ENCODE peak calls at places on chromosome 2, in six cellular contexts. P, C, E, Z, V and W are unnamed samples. For H3K9me3, the result is how much of the 10 kb centered on the place peaks cover.

GRCh38 chr2:232502513-232502900 is 14.9 kb upstream of the ECEL1 start:
- DNase-seq in P (no peak), Z (no peak), E (no peak), V (no peak), C (peak), W (no peak)

GRCh38 chr2:39521876-39522517 is 84.9 kb upstream of the MAP4K3 start:
- DNase-seq in E (no peak), P (no peak), C (no peak), V (no peak), Z (no peak), W (no peak)

GRCh38 chr2:189952536-189953109 is 109.9 kb downstream of the MSTN start:
- DNase-seq in E (no peak), Z (no peak), C (no peak), V (no peak), P (no peak), W (no peak)

GRCh38 chr2:113966832-113967231 is 76.9 kb downstream of the ACTR3 start:
- DNase-seq in Z (no peak), V (peak), E (no peak), C (peak), P (no peak), W (no peak)

GRCh38 chr2:20378891-20379519 is 28.4 kb upstream of the PUM2 start:
- DNase-seq in P (peak), E (peak), V (peak), Z (peak), C (peak), W (peak)

GRCh38 chr2:228048838-228049490 is 132.5 kb downstream of the SPHKAP start:
- DNase-seq in P (peak), E (peak), C (peak), V (peak), Z (peak), W (peak)

GRCh38 chr2:16713011-16713423 is 47.4 kb upstream of the CYRIA start:
- DNase-seq in C (no peak), V (no peak), P (no peak), E (no peak), Z (no peak), W (no peak)

GRCh38 chr2:40316631-40317030 is 135.3 kb downstream of the SLC8A1 start:
- DNase-seq in P (no peak), Z (no peak), V (no peak), E (no peak), C (no peak), W (no peak)

GRCh38 chr2:96353032-96353561 is 17.5 kb downstream of the NCAPH start:
- DNase-seq in Z (no peak), P (no peak), V (no peak), E (no peak), C (no peak), W (no peak)
- H3K14ac ChIP-seq in Z (no peak), P (no peak), V (no peak), E (no peak), C (no peak), W (no peak)

GRCh38 chr2:197251576-197251975 is 59.0 kb downstream of the ANKRD44 start:
- DNase-seq in E (no peak), V (no peak), Z (no peak), C (peak), P (no peak), W (no peak)

GRCh38 chr2:197255550-197255949 is 55.0 kb downstream of the ANKRD44 start:
- DNase-seq in Z (no peak), P (peak), E (peak), V (peak), C (peak), W (peak)

GRCh38 chr2:197256021-197256420 is 54.6 kb downstream of the ANKRD44 start:
- DNase-seq in P (no peak), Z (no peak), V (no peak), C (no peak), E (no peak), W (no peak)

GRCh38 chr2:197256771-197257170 is 53.8 kb downstream of the ANKRD44 start:
- DNase-seq in Z (no peak), V (peak), C (no peak), P (no peak), E (no peak), W (no peak)

DNA sequence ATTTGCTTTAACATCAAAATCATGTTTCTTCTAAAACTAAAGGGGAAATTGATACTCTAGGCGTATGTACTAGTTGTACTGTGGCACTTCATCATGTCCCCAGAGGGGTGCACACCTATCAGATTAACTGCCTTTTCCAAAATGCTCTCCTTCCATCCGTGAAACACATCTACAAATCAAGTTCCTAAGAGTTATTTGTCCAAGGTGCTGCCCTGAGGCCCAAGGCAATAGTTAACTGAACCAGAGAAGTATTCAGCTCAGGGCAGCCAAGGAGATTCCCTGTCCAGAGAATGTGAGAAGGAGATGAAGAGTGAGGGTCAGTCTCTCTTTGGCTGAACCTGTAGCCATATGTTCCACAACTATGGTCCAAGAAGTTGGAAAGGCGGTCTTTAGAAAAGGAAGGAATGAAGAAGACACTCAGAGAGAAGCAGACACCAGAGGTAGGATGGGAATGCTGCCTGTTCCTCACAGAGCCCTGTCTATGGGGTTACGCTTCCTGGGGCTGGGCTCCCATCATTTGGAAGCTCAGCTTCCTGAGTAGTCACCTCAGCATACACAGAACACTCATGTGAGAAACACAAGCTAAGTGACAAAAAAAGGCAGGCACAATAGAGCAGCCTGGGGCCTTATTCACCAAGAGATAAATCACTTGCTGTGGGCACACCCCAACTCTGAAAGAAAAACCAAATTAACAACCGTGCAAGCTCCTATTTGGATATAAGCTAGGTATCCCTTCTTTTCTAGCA is 55.6 kb downstream of the ANKRD44 start:
- DNase-seq in C (no peak), Z (no peak), E (no peak), P (no peak), V (peak), W (no peak)
- H2AFZ ChIP-seq in C (no peak), Z (no peak), E (no peak), P (no peak), V (peak), W (peak)

DNA sequence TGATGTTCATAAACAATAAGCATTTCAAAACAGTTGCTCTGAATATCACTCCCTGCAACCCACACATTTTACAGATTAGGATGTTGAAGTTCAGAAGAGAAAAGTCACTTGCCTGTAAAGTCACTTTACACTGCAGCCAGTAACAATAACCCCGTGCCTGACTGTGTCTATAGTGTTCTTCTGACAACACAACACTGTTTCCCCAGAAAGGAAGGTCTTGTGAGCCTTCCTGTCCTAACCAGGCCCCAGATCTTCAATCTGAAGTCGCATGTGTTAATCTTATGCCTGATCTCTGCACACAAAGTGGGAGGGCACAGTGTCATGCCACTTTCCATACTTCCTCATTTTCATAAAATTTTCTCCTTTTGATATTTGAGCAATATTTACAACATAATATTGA is 120.2 kb downstream of the FEZ2 start:
- DNase-seq in E (no peak), P (no peak), C (no peak), V (no peak), Z (no peak), W (no peak)
- H3K9me3 ChIP-seq in E (under half), P (under half), C (under half), V (half or more), Z (under half), W (under half)

DNA sequence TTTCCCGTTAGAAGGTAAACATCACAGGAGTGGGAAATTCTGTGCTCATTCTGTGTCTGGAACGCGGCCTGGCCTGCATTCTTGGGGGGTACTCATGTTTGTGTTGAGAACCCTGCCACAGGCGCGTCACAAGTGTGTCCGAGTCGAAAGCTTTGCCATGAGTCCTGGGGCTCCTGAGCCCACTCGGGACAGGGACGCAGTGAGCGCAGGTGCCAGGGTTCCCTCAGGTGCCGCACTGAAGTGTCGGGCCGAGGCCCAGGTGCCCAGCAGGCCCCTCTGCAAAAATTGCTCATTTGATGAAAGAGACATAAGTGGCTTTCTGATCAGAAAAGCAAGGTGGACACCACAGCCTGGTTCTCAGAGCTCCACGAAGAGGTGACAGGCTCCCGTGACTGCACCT is 4.7 kb downstream of the D2HGDH start:
- DNase-seq in E (peak), P (no peak), C (no peak), V (no peak), Z (no peak), W (no peak)
- H3K14ac ChIP-seq in E (no peak), P (no peak), C (no peak), V (no peak), Z (no peak), W (no peak)

GRCh38 chr2:238202326-238203103 is 980 bp downstream of the ILKAP start:
- DNase-seq in V (peak), C (peak), Z (no peak), E (no peak), P (peak), W (no peak)

GRCh38 chr2:238207006-238207405 is 3.5 kb upstream of the ILKAP start:
- DNase-seq in E (no peak), P (no peak), Z (no peak), V (peak), C (no peak), W (no peak)

GRCh38 chr2:238203973-238204683 is 633 bp upstream of the ILKAP start:
- DNase-seq in Z (no peak), V (no peak), C (no peak), P (no peak), E (no peak), W (no peak)

GRCh38 chr2:238203104-238203972 is at the start of gene ILKAP:
- DNase-seq in E (peak), V (peak), C (peak), Z (peak), P (peak), W (peak)
- H2AFZ ChIP-seq in E (no peak), V (peak), C (peak), Z (peak), P (peak), W (peak)

DNA sequence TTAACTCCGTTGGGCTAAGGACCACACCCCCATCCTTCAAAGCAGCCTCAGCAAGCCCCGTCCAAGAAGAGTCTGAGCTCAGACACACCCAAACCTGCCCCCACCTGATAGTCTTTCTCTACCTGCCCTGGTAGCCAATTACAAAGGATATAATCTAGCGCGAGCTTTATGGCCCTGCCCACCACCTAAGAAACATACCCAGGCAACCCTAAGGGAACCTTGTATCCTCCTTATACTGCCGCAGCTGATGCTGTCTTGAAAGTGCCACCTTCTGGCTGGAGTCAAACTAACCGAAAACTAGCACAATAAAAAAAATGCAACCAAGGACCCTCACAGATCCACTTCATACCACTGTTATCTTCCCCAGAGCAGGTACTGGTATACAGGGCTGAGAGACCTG is 628.3 kb upstream of the REG3G start:
- DNase-seq in P (no peak), V (no peak), C (no peak), Z (no peak), E (peak), W (no peak)
- H3K9me3 ChIP-seq in P (under half), V (under half), C (under half), Z (under half), E (under half), W (under half)

GRCh38 chr2:28638102-28638501 is 113.5 kb upstream of the PPP1CB start:
- DNase-seq in P (no peak), E (no peak), Z (no peak), C (no peak), V (no peak), W (no peak)
- H3K14ac ChIP-seq in P (peak), E (no peak), Z (no peak), C (no peak), V (no peak), W (no peak)

GRCh38 chr2:54386993-54387590 is 69.0 kb upstream of the SPTBN1 start:
- DNase-seq in E (no peak), Z (no peak), V (no peak), P (no peak), C (peak), W (no peak)
- H2AFZ ChIP-seq in E (no peak), Z (no peak), V (no peak), P (no peak), C (peak), W (no peak)

GRCh38 chr2:22340711-22341110 is 1044.3 kb upstream of the KLHL29 start:
- DNase-seq in Z (no peak), V (no peak), P (no peak), C (no peak), E (no peak), W (no peak)

GRCh38 chr2:22336414-22336813 is 1048.6 kb upstream of the KLHL29 start:
- DNase-seq in P (no peak), Z (no peak), C (no peak), V (no peak), E (no peak), W (no peak)
- H3K9me3 ChIP-seq in P (under half), Z (under half), C (under half), V (under half), E (under half), W (under half)

GRCh38 chr2:188529710-188530109 is 238.0 kb downstream of the GULP1 start:
- DNase-seq in E (no peak), P (no peak), C (peak), V (no peak), Z (no peak), W (no peak)

DNA sequence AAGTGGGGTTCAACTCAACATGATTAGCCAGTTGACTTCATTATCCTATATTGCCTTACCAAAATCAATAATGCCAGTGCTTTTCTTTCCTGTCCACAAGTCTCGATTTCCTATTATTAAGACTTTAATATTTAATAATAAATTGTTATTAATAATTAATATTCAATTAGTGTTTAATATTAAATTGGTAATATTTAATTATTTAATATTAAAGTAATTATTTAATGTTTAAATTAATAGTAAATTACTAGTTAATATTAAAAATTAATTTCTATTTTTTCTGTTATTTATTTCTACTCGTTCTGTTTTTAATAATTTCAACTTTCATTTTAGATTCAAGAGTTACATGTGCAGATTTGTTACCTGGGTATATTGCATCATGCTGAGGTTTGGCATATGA is 243.2 kb downstream of the GULP1 start:
- DNase-seq in P (no peak), C (no peak), Z (no peak), V (no peak), E (no peak), W (no peak)
- H3K14ac ChIP-seq in P (no peak), C (no peak), Z (no peak), V (no peak), E (no peak), W (no peak)